ENCODE peak calls at places on chromosomes 6 and 20, in seven cellular contexts. H is M059J, R is HCT116, Q is erythroblast, J is RWPE1, W is AG04449, K is skeletal muscle cell. F is an unnamed sample.

GRCh38 chr6:67219336-67219735 is 1415.7 kb upstream of the ADGRB3 start:
- DNase-seq in H (peak), R (no peak), Q (no peak), J (no peak), W (no peak), K (no peak), F (no peak)

GRCh38 chr20:63536241-63536977 is 767 bp downstream of the PTK6 start:
- DNase-seq in H (peak), R (no peak), Q (peak), J (peak), W (no peak), K (peak), F (no peak)

GRCh38 chr20:34069341-34070078 is 42.5 kb downstream of the EIF2S2 start:
- DNase-seq in H (peak), R (peak), Q (peak), J (peak), W (no peak), K (no peak), F (peak)

GRCh38 chr6:127933852-127934840 is 33.3 kb upstream of the THEMIS start:
- DNase-seq in H (no peak), R (no peak), Q (no peak), J (no peak), W (no peak), K (no peak), F (no peak)

GRCh38 chr6:134908906-134909516 is 40.9 kb downstream of the ALDH8A1 start:
- DNase-seq in H (peak), R (peak), Q (peak), J (peak), W (peak), K (peak), F (peak)

GRCh38 chr6:170102582-170103481 is 188.0 kb downstream of the DLL1 start:
- DNase-seq in H (no peak), R (no peak), Q (no peak), J (no peak), W (no peak), K (no peak), F (no peak)

GRCh38 chr6:127058027-127058426 is 60.4 kb upstream of the RSPO3 start:
- DNase-seq in H (peak), R (no peak), Q (no peak), J (peak), W (no peak), K (peak), F (no peak)

GRCh38 chr6:1184318-1184717 is 127.6 kb upstream of the FOXQ1 start:
- DNase-seq in H (no peak), R (no peak), Q (no peak), J (no peak), W (no peak), K (no peak), F (no peak)

GRCh38 chr6:9647599-9647998 is 767.3 kb downstream of the TFAP2A start:
- DNase-seq in H (peak), R (no peak), Q (no peak), J (no peak), W (no peak), K (no peak), F (no peak)

GRCh38 chr6:33428219-33428890 is 8.5 kb downstream of the SYNGAP1 start:
- DNase-seq in H (peak), R (no peak), Q (peak), J (peak), W (no peak), K (no peak), F (peak)

GRCh38 chr20:63361507-63362425 is 617 bp upstream of the CHRNA4 start:
- DNase-seq in H (no peak), R (no peak), Q (peak), J (no peak), W (no peak), K (no peak), F (no peak)

GRCh38 chr6:15500901-15501805 is 161.7 kb downstream of the DTNBP1 start:
- DNase-seq in H (no peak), R (no peak), Q (no peak), J (no peak), W (no peak), K (no peak), F (no peak)

GRCh38 chr6:57106990-57107389 is 17.0 kb downstream of the ZNF451 start:
- DNase-seq in H (no peak), R (no peak), Q (no peak), J (no peak), W (no peak), K (no peak), F (no peak)

GRCh38 chr20:17971571-17972013 is 2.8 kb downstream of the MGME1 start:
- DNase-seq in H (peak), R (no peak), Q (peak), J (no peak), W (peak), K (peak), F (peak)

GRCh38 chr20:57153238-57153905 is 113.1 kb downstream of the BMP7 start:
- DNase-seq in H (no peak), R (no peak), Q (no peak), J (no peak), W (no peak), K (no peak), F (no peak)

GRCh38 chr6:149015877-149016525 is 269.2 kb downstream of the UST start:
- DNase-seq in H (peak), R (no peak), Q (no peak), J (no peak), W (no peak), K (no peak), F (no peak)

GRCh38 chr6:72691298-72691697 is 69.4 kb downstream of the KCNQ5 start:
- DNase-seq in H (no peak), R (no peak), Q (no peak), J (no peak), W (no peak), K (no peak), F (no peak)

GRCh38 chr6:161412795-161413194 is 138.9 kb upstream of the AGPAT4 start:
- DNase-seq in H (no peak), R (no peak), Q (no peak), J (no peak), W (no peak), K (no peak), F (no peak)